ENCODE peak calls at places on chromosomes 1 and 21, in ten cellular contexts. R is dermis blood vessel endothelial cell, B is brain microvascular endothelial cell, F is stomach, Y is pons, N is endothelial cell of umbilical vein, Q is pancreas, J is fibroblast of villous mesenchyme, Z is fibroblast of the conjunctiva, M is heart left ventricle. A is an unnamed sample.

GRCh38 chr1:207857447-207857846 is 53.5 kb downstream of the CD34 start:
- DNase-seq in R (no peak), B (no peak), F (no peak), Y (no peak), N (no peak), Q (no peak), J (no peak), Z (no peak), M (no peak), A (no peak)

GRCh38 chr1:113998361-113998760 is 19.1 kb downstream of the OLFML3 start:
- DNase-seq in R (peak; percentile 30), B (no peak), F (no peak), Y (no peak), N (no peak), Q (no peak), J (peak; percentile 66), Z (no peak), M (no peak), A (no peak)

GRCh38 chr1:205600085-205600484 is 31.7 kb downstream of the ELK4 start:
- DNase-seq in R (peak; percentile 88), B (peak; percentile 71), F (no peak), Y (no peak), N (peak; percentile 94), Q (no peak), J (peak; percentile 36), Z (peak; percentile 41), M (no peak), A (no peak)

GRCh38 chr1:241021286-241021685 is 335.7 kb downstream of the RGS7 start:
- DNase-seq in R (no peak), B (no peak), F (no peak), Y (no peak), N (no peak), Q (no peak), J (no peak), Z (no peak), M (no peak), A (no peak)

GRCh38 chr1:184664042-184664659 is 90.5 kb downstream of the EDEM3 start:
- DNase-seq in R (peak; percentile 68), B (peak; percentile 29), F (peak; percentile 73), Y (peak; percentile 71), N (peak; percentile 56), Q (peak; percentile 90), J (peak; percentile 73), Z (peak; percentile 62), M (peak; percentile 79), A (peak; percentile 94)

GRCh38 chr1:167488786-167489185 is 29.5 kb downstream of the CD247 start:
- DNase-seq in R (no peak), B (no peak), F (no peak), Y (no peak), N (no peak), Q (no peak), J (no peak), Z (no peak), M (no peak), A (peak; percentile 38)

GRCh38 chr1:225451840-225452515 is 24.1 kb upstream of the LBR start:
- DNase-seq in R (no peak), B (no peak), F (no peak), Y (no peak), N (no peak), Q (no peak), J (no peak), Z (no peak), M (no peak), A (peak; percentile 50)

GRCh38 chr1:55309786-55310516 is 94.8 kb upstream of the USP24 start:
- DNase-seq in R (no peak), B (no peak), F (no peak), Y (no peak), N (no peak), Q (no peak), J (no peak), Z (no peak), M (no peak), A (no peak)

GRCh38 chr1:82896036-82896435 is 1095.3 kb downstream of the ADGRL2 start:
- DNase-seq in R (no peak), B (no peak), F (no peak), Y (no peak), N (no peak), Q (no peak), J (no peak), Z (no peak), M (no peak), A (no peak)

GRCh38 chr1:203342192-203342940 is 8.6 kb downstream of the FMOD start:
- DNase-seq in R (peak; percentile 69), B (peak; percentile 10), F (peak; percentile 71), Y (no peak), N (peak; percentile 44), Q (peak; percentile 65), J (peak; percentile 44), Z (no peak), M (peak; percentile 53), A (peak; percentile 93)

GRCh38 chr1:22111620-22112019 is 31.3 kb downstream of the WNT4 start:
- DNase-seq in R (peak; percentile 63), B (peak; percentile 40), F (no peak), Y (no peak), N (peak; percentile 26), Q (no peak), J (peak; percentile 81), Z (no peak), M (no peak), A (no peak)

GRCh38 chr1:23556661-23557470 is 2.4 kb downstream of the ID3 start:
- DNase-seq in R (peak; percentile 89), B (peak; percentile 82), F (no peak), Y (no peak), N (peak; percentile 82), Q (no peak), J (peak; percentile 87), Z (no peak), M (no peak), A (peak; percentile 37)

GRCh38 chr21:46054447-46054846 is 43.5 kb upstream of the COL6A2 start:
- DNase-seq in R (no peak), B (no peak), F (no peak), Y (no peak), N (no peak), Q (no peak), J (peak; percentile 46), Z (peak; percentile 37), M (no peak), A (peak; percentile 52)

GRCh38 chr1:97144527-97144926 is 422.9 kb downstream of the PTBP2 start:
- DNase-seq in R (peak; percentile 72), B (peak; percentile 66), F (no peak), Y (peak; percentile 49), N (peak; percentile 83), Q (no peak), J (peak; percentile 42), Z (peak; percentile 22), M (no peak), A (no peak)

GRCh38 chr1:20648946-20649345 is 12.2 kb downstream of the DDOST start:
- DNase-seq in R (no peak), B (no peak), F (no peak), Y (no peak), N (no peak), Q (no peak), J (no peak), Z (no peak), M (no peak), A (no peak)

GRCh38 chr1:21468597-21468996 is 28.7 kb downstream of the NBPF3 start:
- DNase-seq in R (peak; percentile 34), B (peak; percentile 38), F (peak; percentile 33), Y (no peak), N (peak; percentile 16), Q (peak; percentile 63), J (peak; percentile 76), Z (no peak), M (no peak), A (peak; percentile 81)

A was measured in GM23338.